ENCODE peak calls at places on chromosomes 4 and X, in ten cellular contexts. R is K562, C is mesendoderm, T is mammary epithelial cell, S is IMR-90, W is osteoblast, G is GM23248, J is DND-41, E is HepG2, X is PC-3. K is an unnamed sample.
A peak's percentile ranks its signal among the peaks of the same experiment; 100 is the strongest.

GRCh38 chr4:172962564-172963353 is 205.9 kb upstream of the GALNT7 start:
- DNase-seq in R (no peak), G (peak; percentile 13), W (peak; percentile 52), J (no peak), E (no peak), S (peak; percentile 96), T (peak; percentile 22), X (peak; percentile 93), C (no peak), K (no peak)

GRCh38 chrX:22192419-22193086 is 80.2 kb upstream of the CBLL2 start:
- DNase-seq in W (peak; percentile 66), E (peak; percentile 38), T (peak; percentile 41), R (peak; percentile 54), C (peak; percentile 64), S (peak; percentile 56), X (peak; percentile 78), G (peak; percentile 62), J (peak; percentile 45), K (peak; percentile 73)

GRCh38 chr4:75892508-75892907 is 9.7 kb downstream of the PPEF2 start:
- DNase-seq in J (no peak), S (no peak), R (peak; percentile 57), E (no peak), X (peak; percentile 11), T (peak; percentile 5), C (peak; percentile 48), W (no peak), G (no peak), K (peak; percentile 74)

GRCh38 chrX:151488677-151489076 is 74.8 kb upstream of the PASD1 start:
- DNase-seq in E (peak; percentile 3), C (peak; percentile 47), T (peak; percentile 5), S (no peak), X (no peak), J (peak; percentile 9), R (peak; percentile 30), G (peak; percentile 13), W (no peak), K (peak; percentile 43)

GRCh38 chrX:109856974-109857373 is 123.9 kb upstream of the ACSL4 start:
- DNase-seq in E (peak; percentile 28), G (peak; percentile 51), C (no peak), R (peak; percentile 20), X (peak; percentile 57), J (peak; percentile 5), T (no peak), W (no peak), S (peak; percentile 34), K (peak; percentile 46)

GRCh38 chrX:17412692-17413091 is 37.7 kb downstream of the NHS start:
- DNase-seq in C (no peak), E (no peak), R (no peak), G (peak; percentile 81), X (peak; percentile 94), S (peak; percentile 87), W (no peak), T (peak; percentile 86), J (no peak), K (no peak)

GRCh38 chr4:126916626-126917140 is 716.1 kb upstream of the INTU start:
- DNase-seq in X (no peak), J (no peak), W (no peak), C (no peak), G (peak; percentile 84), T (peak; percentile 31), R (peak; percentile 20), S (peak; percentile 86), E (no peak), K (no peak)

GRCh38 chr4:8414377-8414776 is 26.1 kb downstream of the ACOX3 start:
- DNase-seq in J (peak; percentile 26), C (no peak), S (no peak), E (no peak), R (no peak), X (peak; percentile 6), T (peak; percentile 53), G (no peak), W (no peak), K (no peak)

GRCh38 chr4:170259631-170260153 is 169.9 kb upstream of the AADAT start:
- DNase-seq in C (peak; percentile 98), R (peak; percentile 62), W (no peak), J (peak; percentile 69), E (peak; percentile 92), T (peak; percentile 88), G (peak; percentile 88), S (peak; percentile 60), X (peak; percentile 92), K (peak; percentile 99)

DNA sequence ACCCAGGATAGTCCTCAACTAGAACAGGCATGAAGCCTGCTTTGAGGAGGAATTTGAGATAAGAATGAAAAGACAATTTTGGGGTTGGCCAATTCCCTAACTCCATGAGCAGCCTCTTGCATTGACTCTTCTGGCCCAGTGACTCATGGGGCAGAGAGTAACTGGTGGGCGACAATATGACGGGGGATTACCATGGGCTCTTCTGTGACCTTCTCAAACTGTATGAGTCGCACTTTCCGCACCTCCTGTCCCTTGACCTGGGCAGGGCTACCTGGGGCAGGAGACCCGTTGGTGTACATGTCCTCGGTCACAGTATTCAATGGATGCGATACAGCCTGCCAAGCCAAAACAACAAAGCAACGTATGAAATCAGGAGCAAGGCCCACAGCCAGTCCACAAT is 13.3 kb downstream of the MPP1 start:
- DNase-seq in E (no peak), X (no peak), T (no peak), J (no peak), C (no peak), S (no peak), W (no peak), G (no peak), R (no peak), K (no peak)
- H3K4me2 ChIP-seq in E (no peak overlapping the region), X (no peak overlapping the region), T (no peak overlapping the region), J (no peak overlapping the region), C (no peak overlapping the region), S (no peak overlapping the region), W (no peak overlapping the region), G (no peak overlapping the region), R (no peak overlapping the region), K (no peak overlapping the region)

DNA sequence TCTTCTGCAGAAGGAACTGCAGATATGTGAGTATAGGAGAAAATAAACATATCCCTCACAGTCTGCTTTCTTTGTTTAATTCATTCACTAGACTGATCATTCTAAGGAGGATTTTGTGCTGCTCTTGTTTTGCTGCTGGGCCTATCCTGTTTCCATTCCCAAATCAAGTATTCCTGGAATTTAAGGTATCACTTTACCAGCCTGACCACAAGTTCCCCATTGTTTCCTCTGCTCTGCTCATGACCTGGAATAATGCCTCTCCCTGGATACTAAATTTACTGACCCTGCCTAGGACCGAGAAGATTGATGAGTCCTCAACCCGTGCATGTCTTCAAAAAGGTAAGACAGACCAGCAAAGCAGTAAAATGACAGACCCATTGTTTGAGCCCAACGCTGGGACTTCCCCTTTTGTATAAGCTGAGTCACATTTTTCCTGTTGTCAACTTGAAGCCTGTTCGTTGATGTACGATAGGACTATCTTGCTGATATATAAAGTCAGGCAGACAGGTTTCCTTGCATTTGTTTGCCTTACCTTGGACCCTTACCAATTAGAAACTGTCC is 85.5 kb upstream of the TET2 start:
- DNase-seq in W (no peak), J (no peak), X (peak; percentile 85), E (peak; percentile 2), C (peak; percentile 78), R (no peak), S (peak; percentile 5), G (no peak), T (peak; percentile 84), K (peak; percentile 71)
- H3K4me3 ChIP-seq in W (no peak overlapping the region), J (no peak overlapping the region), X (peak overlapping the region; percentile 39), E (no peak overlapping the region), C (no peak overlapping the region), R (no peak overlapping the region), S (no peak overlapping the region), G (no peak overlapping the region), T (no peak overlapping the region), K (no peak overlapping the region)

DNA sequence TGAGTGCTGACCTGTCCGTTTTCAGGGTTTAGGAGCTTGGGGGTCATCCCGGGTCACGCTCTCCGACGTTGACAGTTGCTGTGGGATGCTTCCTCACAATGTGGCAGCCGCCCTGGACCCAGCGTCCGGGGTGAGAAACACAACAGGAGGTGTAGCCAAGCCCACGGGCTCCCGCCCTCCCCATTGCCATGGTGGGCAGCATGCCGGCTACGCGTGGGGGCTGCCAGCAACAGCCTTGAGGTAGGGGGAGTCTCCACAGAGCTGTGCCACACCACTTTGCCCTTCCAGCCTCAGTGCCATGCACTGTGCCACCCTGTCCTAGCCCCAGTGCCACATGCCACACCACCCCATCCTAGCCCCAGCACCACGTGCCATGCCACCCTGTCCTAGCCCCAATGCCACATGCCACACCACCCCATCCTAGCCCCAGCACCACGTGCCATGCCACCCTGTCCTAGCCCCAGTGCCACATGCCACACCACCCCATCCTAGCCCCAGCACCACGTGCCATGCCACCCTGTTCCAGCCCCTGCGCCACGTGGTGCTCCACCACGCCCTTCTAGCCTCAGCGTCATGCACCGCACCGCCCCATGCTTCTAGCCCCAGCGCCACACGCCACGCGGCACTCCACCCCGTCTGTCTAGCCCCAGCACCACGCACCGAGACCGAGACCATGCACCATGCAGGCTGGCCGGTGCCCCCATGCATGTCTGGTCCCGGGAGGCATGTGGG is 8.5 kb upstream of the HGFAC start:
- DNase-seq in W (no peak), J (no peak), S (no peak), R (no peak), G (no peak), E (no peak), C (no peak), T (no peak), X (no peak), K (no peak)
- H3K27ac ChIP-seq in W (no peak overlapping the region), J (no peak overlapping the region), S (no peak overlapping the region), R (no peak overlapping the region), G (no peak overlapping the region), E (no peak overlapping the region), C (no peak overlapping the region), T (no peak overlapping the region), X (no peak overlapping the region), K (no peak overlapping the region)

GRCh38 chr4:88456757-88457306 is at the start of gene HERC5:
- DNase-seq in X (peak; percentile 85), S (peak; percentile 81), W (peak; percentile 98), E (peak; percentile 74), C (peak; percentile 98), R (peak; percentile 23), G (peak; percentile 92), J (peak; percentile 86), T (peak; percentile 79), K (peak; percentile 95)

GRCh38 chr4:88452941-88453340 is 4.0 kb upstream of the HERC5 start:
- DNase-seq in W (no peak), S (no peak), R (no peak), G (no peak), E (no peak), C (no peak), J (no peak), X (no peak), T (no peak), K (no peak)

GRCh38 chr4:88457307-88458090 is 580 bp downstream of the HERC5 start:
- DNase-seq in E (no peak), X (peak; percentile 21), G (peak; percentile 65), C (peak; percentile 57), W (no peak), J (peak; percentile 43), T (peak; percentile 38), S (no peak), R (no peak), K (peak; percentile 77)

DNA sequence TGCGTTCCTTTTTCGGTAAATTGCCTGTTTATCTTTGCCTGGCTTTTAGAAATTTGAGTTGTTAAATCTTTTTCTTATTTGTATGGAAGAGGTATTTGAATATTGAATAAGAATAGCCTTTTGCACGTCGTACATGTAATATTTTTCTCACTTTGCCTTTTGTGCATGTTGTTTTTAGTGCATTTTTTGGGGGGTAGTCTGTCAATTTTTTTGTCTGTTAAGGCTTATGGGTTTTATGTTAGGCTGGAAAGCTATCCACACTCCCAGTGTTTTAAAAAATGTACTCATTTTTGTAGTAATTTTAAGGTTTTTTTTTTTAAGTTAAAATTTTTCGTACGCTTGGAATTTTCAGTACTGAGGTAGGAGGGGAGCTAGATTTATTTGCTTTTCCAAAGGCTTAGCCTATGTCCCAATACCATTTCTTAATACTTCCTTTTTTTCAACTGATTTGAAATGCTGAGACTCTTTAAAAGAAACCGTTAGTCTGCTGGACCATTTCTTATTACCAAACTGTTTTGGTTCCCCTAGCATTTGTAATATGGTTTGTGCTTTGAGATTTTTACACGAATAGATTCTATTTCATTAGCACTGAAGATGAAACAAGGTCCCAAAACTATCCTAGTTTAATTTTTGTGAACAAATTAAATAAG is 1.3 kb downstream of the HERC5 start:
- DNase-seq in R (no peak), S (no peak), E (no peak), J (no peak), W (no peak), G (no peak), X (no peak), T (no peak), C (no peak), K (no peak)
- H3K4me2 ChIP-seq in R (no peak overlapping the region), S (no peak overlapping the region), E (no peak overlapping the region), J (peak overlapping the region; percentile 73), W (peak overlapping the region; percentile 87), G (no peak overlapping the region), X (peak overlapping the region; percentile 81), T (no peak overlapping the region), C (no peak overlapping the region), K (peak overlapping the region; percentile 89)